ENCODE peak calls at places on chromosome 17, in eight cellular contexts. F is thoracic aorta; Y is WTC11; D is psoas muscle; O is DND-41; K is cardiac fibroblast; J is fibroblast of villous mesenchyme; X is CD4-positive, alpha-beta T cell. S is an unnamed sample.

GRCh38 chr17:6910987-6911603 is 79.6 kb upstream of the TEKT1 start:
- DNase-seq in F (no peak), Y (no peak), D (no peak), O (no peak), K (peak), J (peak), X (no peak), S (no peak)

GRCh38 chr17:81095608-81095888 is 60.6 kb downstream of the BAIAP2 start:
- DNase-seq in F (no peak), Y (no peak), D (no peak), O (peak), K (no peak), J (peak), X (no peak), S (no peak)

GRCh38 chr17:67194134-67194533 is 50.9 kb downstream of the HELZ start:
- DNase-seq in F (no peak), Y (no peak), D (no peak), O (no peak), K (peak), J (peak), X (no peak), S (no peak)

GRCh38 chr17:19447085-19447583 is 36.1 kb downstream of the RNF112 start:
- DNase-seq in F (peak), Y (peak), D (peak), O (peak), K (peak), J (peak), X (peak), S (peak)

GRCh38 chr17:82356845-82357355 is 2.1 kb upstream of the TEX19 start:
- DNase-seq in F (no peak), Y (peak), D (no peak), O (no peak), K (no peak), J (no peak), X (no peak), S (no peak)

GRCh38 chr17:82692268-82692667 is 6.2 kb downstream of the RAB40B start:
- DNase-seq in F (no peak), Y (no peak), D (peak), O (no peak), K (no peak), J (no peak), X (no peak), S (no peak)

GRCh38 chr17:57541472-57542394 is 203.4 kb downstream of the CCDC182 start:
- DNase-seq in F (peak), Y (no peak), D (peak), O (no peak), K (peak), J (peak), X (no peak), S (no peak)

GRCh38 chr17:73600103-73600871 is 44.0 kb downstream of the SDK2 start:
- DNase-seq in F (no peak), Y (no peak), D (no peak), O (no peak), K (peak), J (peak), X (no peak), S (no peak)

GRCh38 chr17:7862692-7863437 is 5.1 kb downstream of the CYB5D1 start:
- DNase-seq in F (no peak), Y (peak), D (no peak), O (peak), K (peak), J (peak), X (no peak), S (no peak)

GRCh38 chr17:32878211-32878610 is 1.3 kb upstream of the MYO1D start:
- DNase-seq in F (peak), Y (no peak), D (peak), O (no peak), K (peak), J (no peak), X (no peak), S (no peak)

GRCh38 chr17:44408786-44409185 is 19.3 kb upstream of the ITGA2B start:
- DNase-seq in F (no peak), Y (no peak), D (no peak), O (no peak), K (no peak), J (no peak), X (no peak), S (no peak)

GRCh38 chr17:81697261-81698044 is 5.7 kb upstream of the MRPL12 start:
- DNase-seq in F (no peak), Y (no peak), D (no peak), O (no peak), K (no peak), J (no peak), X (no peak), S (no peak)

GRCh38 chr17:41666708-41667279 is 21.9 kb upstream of the EIF1 start:
- DNase-seq in F (peak), Y (peak), D (peak), O (peak), K (peak), J (peak), X (peak), S (peak)

GRCh38 chr17:2174471-2175293 is 119.8 kb downstream of the HIC1 start:
- DNase-seq in F (no peak), Y (no peak), D (peak), O (no peak), K (peak), J (peak), X (no peak), S (no peak)

GRCh38 chr17:31508310-31509094 is 117.0 kb downstream of the RAB11FIP4 start:
- DNase-seq in F (no peak), Y (peak), D (no peak), O (no peak), K (no peak), J (no peak), X (peak), S (no peak)

GRCh38 chr17:79461041-79461440 is 149.8 kb downstream of the RBFOX3 start:
- DNase-seq in F (no peak), Y (no peak), D (no peak), O (no peak), K (no peak), J (no peak), X (no peak), S (no peak)

GRCh38 chr17:70138309-70138865 is 30.9 kb upstream of the KCNJ2 start:
- DNase-seq in F (no peak), Y (no peak), D (no peak), O (no peak), K (peak), J (peak), X (no peak), S (no peak)

GRCh38 chr17:47982091-47982617 is 11.2 kb downstream of the CDK5RAP3 start:
- DNase-seq in F (no peak), Y (no peak), D (no peak), O (no peak), K (no peak), J (no peak), X (no peak), S (no peak)

GRCh38 chr17:1907818-1908698 is 78.3 kb downstream of the RPA1 start:
- DNase-seq in F (no peak), Y (peak), D (peak), O (no peak), K (peak), J (peak), X (no peak), S (no peak)

GRCh38 chr17:37512442-37513070 is 22.9 kb downstream of the DUSP14 start:
- DNase-seq in F (no peak), Y (no peak), D (no peak), O (no peak), K (no peak), J (no peak), X (no peak), S (no peak)

DNA sequence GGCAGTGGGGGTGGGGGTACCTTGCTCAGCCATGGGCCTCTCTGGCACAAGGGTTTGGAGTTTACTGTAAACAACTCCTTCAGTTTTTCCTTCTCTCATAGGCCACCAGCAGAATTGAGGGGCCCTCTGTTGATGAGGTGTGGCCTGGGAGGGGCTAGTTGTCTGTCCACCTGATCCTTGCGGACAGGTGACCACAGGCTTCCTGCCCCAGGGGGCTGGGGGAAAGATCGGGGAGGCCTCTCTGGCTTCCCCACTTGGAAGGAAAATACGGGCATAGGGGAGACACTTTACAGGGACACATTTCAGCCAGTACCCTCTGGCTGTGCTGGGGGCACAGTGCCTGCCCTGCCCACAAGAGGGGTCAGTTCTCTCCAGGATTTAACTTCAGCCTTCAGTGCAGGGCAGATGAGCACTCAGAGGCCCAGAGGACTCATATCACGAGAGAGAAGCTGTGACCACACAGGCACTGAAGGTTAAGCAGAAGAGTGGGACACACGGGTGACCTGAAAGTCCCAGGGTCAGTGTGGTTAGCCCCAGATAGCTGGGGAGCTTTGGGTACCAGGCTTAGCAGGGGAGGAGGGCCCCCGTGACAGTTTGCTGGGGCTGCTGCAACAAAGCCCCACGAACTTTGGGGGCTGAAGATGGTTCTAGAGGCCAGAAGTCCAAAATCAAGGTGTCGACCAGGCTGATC is 245.9 kb downstream of the SEC14L1 start:
- DNase-seq in F (no peak), Y (no peak), D (no peak), O (no peak), K (no peak), J (no peak), X (no peak), S (no peak)
- TF ChIP-seq CTCF in F (no peak), Y (no peak), D (no peak), O (no peak), K (no peak), J (no peak), X (no peak), S (no peak)

DNA sequence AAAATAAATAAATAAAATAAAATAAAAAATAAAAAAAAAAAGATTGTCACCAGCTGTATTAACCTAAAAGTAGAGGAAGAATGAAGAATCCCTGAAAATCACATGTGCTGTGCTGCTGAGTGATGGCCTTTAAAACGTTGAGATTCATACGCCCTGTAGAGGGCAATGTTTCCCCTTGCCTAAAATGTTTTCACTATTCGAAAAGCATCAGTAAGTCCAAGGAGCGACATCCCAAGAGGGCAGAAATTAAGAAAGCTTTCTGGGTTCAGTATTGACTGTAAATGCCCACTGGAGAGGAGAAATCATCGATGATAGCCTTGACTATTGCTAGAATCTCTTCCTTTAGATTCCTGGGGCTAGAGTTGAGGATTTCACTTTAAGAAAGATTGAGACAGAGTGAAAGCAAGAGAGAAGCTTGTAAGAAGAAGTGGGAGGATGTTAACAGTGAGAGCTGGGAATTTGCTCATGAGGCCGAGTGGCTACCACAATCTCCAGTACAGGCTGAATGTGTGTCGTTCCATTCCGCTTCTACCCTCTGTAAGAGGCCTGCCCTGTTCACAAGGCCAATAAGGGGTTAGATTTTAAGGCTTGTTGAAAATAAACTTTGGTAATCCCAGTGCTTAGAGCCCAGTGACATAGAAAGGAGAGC is 170.8 kb upstream of the FAM20A start:
- DNase-seq in F (no peak), Y (no peak), D (no peak), O (peak), K (peak), J (peak), X (no peak), S (no peak)
- TF ChIP-seq CTCF in F (peak), Y (peak), D (peak), O (peak), K (peak), J (peak), X (peak), S (peak)

DNA sequence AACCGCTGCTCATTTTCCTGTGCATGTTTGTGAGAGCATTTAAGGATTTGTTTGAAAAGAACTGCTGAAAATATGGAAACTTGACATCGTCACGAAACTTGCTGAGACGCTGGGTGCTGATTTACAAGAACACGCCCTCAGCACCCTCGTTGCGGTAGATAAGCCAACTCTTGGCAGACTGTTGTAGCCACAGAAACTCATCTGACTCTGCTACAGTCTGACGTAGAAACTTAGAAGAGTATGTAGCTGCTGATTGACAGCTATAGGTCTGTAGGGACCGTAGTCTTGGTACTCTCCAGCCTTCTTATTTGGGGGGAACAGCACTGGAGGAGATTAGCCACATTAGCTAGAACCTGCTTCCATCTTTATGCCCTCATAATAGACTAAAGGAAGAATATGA is 36.1 kb upstream of the MYH2 start:
- DNase-seq in F (no peak), Y (no peak), D (no peak), O (no peak), K (no peak), J (no peak), X (no peak), S (no peak)
- TF ChIP-seq CTCF in F (no peak), Y (no peak), D (no peak), O (no peak), K (no peak), J (no peak), X (no peak), S (no peak)

GRCh38 chr17:18184143-18185007 is 747 bp downstream of the ALKBH5 start:
- DNase-seq in F (peak), Y (peak), D (peak), O (peak), K (peak), J (peak), X (peak), S (no peak)
- TF ChIP-seq CTCF in F (no peak), Y (no peak), D (no peak), O (no peak), K (no peak), J (no peak), X (no peak), S (no peak)

DNA sequence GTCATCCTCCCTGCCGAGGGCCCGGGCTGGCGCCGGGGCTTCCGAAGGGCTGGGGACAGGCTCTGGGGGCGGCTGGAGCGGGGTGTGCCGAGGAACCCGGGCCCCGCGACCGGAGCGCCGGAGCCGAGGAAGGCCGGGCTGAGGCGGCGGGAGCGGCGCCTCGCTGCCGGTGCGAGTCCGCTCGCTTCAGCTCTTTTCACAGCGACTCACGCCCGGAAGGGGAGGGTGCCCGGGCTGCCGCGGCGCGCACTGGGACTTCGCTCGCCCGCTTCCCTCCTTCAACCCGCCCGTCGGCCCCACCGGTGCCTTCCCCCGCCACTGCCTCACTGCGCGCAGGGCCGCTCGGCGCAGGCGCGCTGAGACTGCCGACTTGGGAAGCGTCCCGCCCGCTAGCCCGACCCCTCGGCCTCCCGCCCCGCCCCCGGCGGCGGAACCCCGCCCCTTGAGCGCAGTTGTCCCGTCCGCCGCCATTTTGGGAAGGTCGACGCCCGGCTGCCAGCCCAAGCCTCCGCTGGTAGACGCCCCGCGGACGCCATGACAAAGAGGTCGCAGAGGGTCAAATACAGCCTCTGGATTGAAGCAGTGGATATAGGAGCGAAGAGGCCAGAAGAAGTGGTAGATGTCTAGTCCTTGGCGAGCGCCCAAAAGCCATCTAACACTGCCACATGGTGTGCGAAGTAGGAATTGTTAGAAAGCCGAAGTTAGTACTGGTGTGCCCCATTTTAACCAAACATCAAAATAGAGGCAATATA is at the start of gene UBE2G1:
- DNase-seq in F (peak), Y (peak), D (peak), O (peak), K (peak), J (peak), X (peak), S (peak)
- TF ChIP-seq CTCF in F (no peak), Y (no peak), D (peak), O (peak), K (peak), J (peak), X (no peak), S (peak)

GRCh38 chr17:62627219-62627903 is at the start of gene MRC2:
- DNase-seq in F (peak), Y (peak), D (peak), O (peak), K (peak), J (peak), X (no peak), S (peak)
- TF ChIP-seq CTCF in F (no peak), Y (no peak), D (no peak), O (no peak), K (no peak), J (no peak), X (no peak), S (peak)

S was measured in progenitor cell of endocrine pancreas.